ENCODE peak calls at places on chromosomes 16 and 17, in seven cellular contexts. F, R, L, Z, T, I and A are unnamed samples.

GRCh38 chr16:27179500-27180072 is 23.7 kb upstream of the KDM8 start:
- DNase-seq in R (peak), I (peak), T (peak), L (peak), F (peak), Z (peak), A (peak)

GRCh38 chr16:27205436-27206065 is 2.2 kb downstream of the KDM8 start:
- DNase-seq in R (no peak), Z (no peak), I (no peak), L (no peak), T (no peak), F (no peak), A (peak)

GRCh38 chr16:50499254-50499653 is 48.9 kb upstream of the NKD1 start:
- DNase-seq in I (no peak), F (no peak), T (no peak), L (no peak), Z (no peak), R (no peak), A (no peak)

GRCh38 chr16:14658063-14658462 is 25.3 kb downstream of the BFAR start:
- DNase-seq in L (no peak), R (no peak), I (no peak), F (no peak), T (no peak), Z (no peak), A (peak)

GRCh38 chr17:57870283-57870635 is 20.4 kb upstream of the MRPS23 start:
- DNase-seq in T (no peak), F (no peak), I (no peak), Z (no peak), L (no peak), R (peak), A (no peak)

GRCh38 chr17:42342242-42343008 is 45.8 kb downstream of the STAT3 start:
- DNase-seq in Z (no peak), F (peak), L (no peak), T (peak), R (peak), I (no peak), A (no peak)

GRCh38 chr16:54062361-54063346 is 223.9 kb downstream of the IRX3 start:
- DNase-seq in T (no peak), F (no peak), I (no peak), Z (no peak), L (no peak), R (no peak), A (no peak)

GRCh38 chr17:79960788-79961522 is 74.7 kb downstream of the TBC1D16 start:
- DNase-seq in T (no peak), L (no peak), Z (no peak), F (no peak), I (peak), R (no peak), A (no peak)

GRCh38 chr17:77128895-77129567 is 11.7 kb upstream of the SEC14L1 start:
- DNase-seq in R (peak), Z (no peak), L (no peak), F (no peak), T (no peak), I (no peak), A (no peak)

GRCh38 chr16:80023865-80024264 is 423.3 kb upstream of the MAF start:
- DNase-seq in Z (no peak), I (no peak), L (peak), T (peak), F (no peak), R (peak), A (no peak)

GRCh38 chr17:39595928-39596327 is 11.8 kb downstream of the NEUROD2 start:
- DNase-seq in T (no peak), F (no peak), R (no peak), I (no peak), Z (no peak), L (no peak), A (no peak)

GRCh38 chr17:41692722-41693521 is 4.2 kb downstream of the EIF1 start:
- DNase-seq in R (peak), F (no peak), L (peak), Z (no peak), I (no peak), T (no peak), A (no peak)

GRCh38 chr16:22018559-22018958 is 10.6 kb downstream of the MOSMO start:
- DNase-seq in T (no peak), I (no peak), L (no peak), Z (no peak), F (no peak), R (peak), A (no peak)

GRCh38 chr17:9802294-9802693 is 10.9 kb upstream of the DHRS7C start:
- DNase-seq in I (peak), R (no peak), Z (no peak), F (no peak), L (peak), T (peak), A (no peak)

GRCh38 chr16:87235810-87236515 is 81.2 kb downstream of the C16orf95 start:
- DNase-seq in T (no peak), I (no peak), L (no peak), R (no peak), Z (no peak), F (peak), A (no peak)

GRCh38 chr17:50501054-50501453 is 7.2 kb upstream of the MYCBPAP start:
- DNase-seq in F (peak), L (no peak), T (no peak), R (peak), I (no peak), Z (no peak), A (peak)

GRCh38 chr16:53465606-53466290 is 31.5 kb downstream of the RBL2 start:
- DNase-seq in I (no peak), Z (no peak), F (no peak), R (peak), T (peak), L (no peak), A (no peak)

GRCh38 chr16:75273054-75273925 is 21.9 kb upstream of the BCAR1 start:
- DNase-seq in I (no peak), Z (no peak), R (peak), F (no peak), L (peak), T (peak), A (no peak)

GRCh38 chr17:27511154-27511553 is 54.9 kb downstream of the KSR1 start:
- DNase-seq in L (no peak), T (no peak), F (no peak), I (no peak), R (no peak), Z (no peak), A (no peak)

GRCh38 chr16:1781254-1781653 is 1.1 kb downstream of the SPSB3 start:
- DNase-seq in L (no peak), I (peak), F (no peak), T (no peak), Z (no peak), R (no peak), A (no peak)

GRCh38 chr17:33057564-33057963 is 65.9 kb downstream of the SPACA3 start:
- DNase-seq in L (no peak), R (peak), I (no peak), Z (no peak), T (peak), F (no peak), A (no peak)

GRCh38 chr17:27525316-27525715 is 69.1 kb downstream of the KSR1 start:
- DNase-seq in L (no peak), T (no peak), I (no peak), R (no peak), F (no peak), Z (no peak), A (no peak)

GRCh38 chr17:57679906-57680695 is 65.0 kb downstream of the CCDC182 start:
- DNase-seq in L (no peak), I (no peak), F (no peak), Z (no peak), T (no peak), R (no peak), A (no peak)

GRCh38 chr16:66156538-66156937 is 210.0 kb upstream of the CDH5 start:
- DNase-seq in I (no peak), T (no peak), R (no peak), Z (no peak), L (no peak), F (no peak), A (no peak)

GRCh38 chr16:89646906-89647305 is 10.6 kb downstream of the CHMP1A start:
- DNase-seq in L (no peak), F (no peak), I (no peak), Z (no peak), T (no peak), R (no peak), A (no peak)

GRCh38 chr16:30658731-30659506 is 688 bp downstream of the FBRS start:
- DNase-seq in F (peak), R (peak), Z (peak), I (peak), L (peak), T (no peak), A (peak)